ENCODE peak calls at places on chromosomes 11 and 22, in six cellular contexts. C, X, F, U, J and S are unnamed samples.

GRCh38 chr22:30249049-30250038 is 2.8 kb upstream of the LIF start:
- DNase-seq in U (no peak), X (no peak), J (no peak), C (no peak), F (no peak), S (no peak)

GRCh38 chr22:29641052-29641780 is 37.8 kb downstream of the NF2 start:
- DNase-seq in U (no peak), F (no peak), X (no peak), C (no peak), J (no peak), S (peak; percentile 80)

GRCh38 chr11:65918211-65919150 is at the start of gene C11orf68:
- DNase-seq in J (peak; percentile 57), U (no peak), C (no peak), X (no peak), F (peak; percentile 47), S (no peak)

GRCh38 chr22:26585104-26585790 is 4.7 kb downstream of the TPST2 start:
- DNase-seq in U (peak; percentile 53), F (peak; percentile 82), X (no peak), J (no peak), C (peak; percentile 34), S (peak; percentile 86)

GRCh38 chr11:65445604-65446445 is 23.2 kb downstream of the NEAT1 start:
- DNase-seq in U (no peak), J (peak; percentile 24), C (no peak), F (peak; percentile 77), X (peak; percentile 55), S (peak; percentile 67)

GRCh38 chr11:44096360-44097188 is 1.1 kb downstream of the EXT2 start:
- DNase-seq in J (no peak), F (peak; percentile 27), U (no peak), C (no peak), X (no peak), S (peak; percentile 67)

GRCh38 chr22:27445876-27446275 is 355.7 kb downstream of the MN1 start:
- DNase-seq in J (no peak), C (no peak), X (no peak), F (no peak), U (no peak), S (no peak)

GRCh38 chr11:128981254-128981653 is 38.6 kb upstream of the TP53AIP1 start:
- DNase-seq in C (no peak), F (no peak), U (no peak), J (no peak), X (no peak), S (no peak)

GRCh38 chr22:35637254-35637653 is 11.0 kb upstream of the APOL6 start:
- DNase-seq in U (no peak), F (no peak), J (no peak), X (no peak), C (no peak), S (no peak)

GRCh38 chr22:37909756-37910155 is 3.7 kb downstream of the MICALL1 start:
- DNase-seq in F (no peak), C (no peak), X (no peak), U (no peak), J (no peak), S (peak; percentile 84)

GRCh38 chr11:114133548-114134329 is 74.2 kb downstream of the ZBTB16 start:
- DNase-seq in F (no peak), J (no peak), C (no peak), X (peak; percentile 59), U (no peak), S (peak; percentile 9)

GRCh38 chr11:130762342-130763037 is 153.8 kb downstream of the SNX19 start:
- DNase-seq in C (no peak), X (peak; percentile 39), U (no peak), J (no peak), F (no peak), S (no peak)

GRCh38 chr11:13384837-13385417 is 78.1 kb downstream of the BTBD10 start:
- DNase-seq in J (peak; percentile 39), U (peak; percentile 39), F (peak; percentile 71), C (peak; percentile 58), X (peak; percentile 79), S (peak; percentile 50)

GRCh38 chr11:2180347-2180746 is 8.7 kb upstream of the TH start:
- DNase-seq in F (no peak), C (no peak), X (no peak), U (no peak), J (no peak), S (no peak)

GRCh38 chr11:67040147-67040546 is 16.5 kb upstream of the RHOD start:
- DNase-seq in U (no peak), C (no peak), J (no peak), F (no peak), X (peak; percentile 49), S (no peak)
- H3K4me3 ChIP-seq in U (no peak overlapping the region), C (no peak overlapping the region), J (no peak overlapping the region), F (no peak overlapping the region), X (no peak overlapping the region), S (no peak overlapping the region)

GRCh38 chr11:70078796-70079616 is 889 bp downstream of the ANO1 start:
- DNase-seq in F (no peak), U (peak; percentile 59), C (no peak), X (no peak), J (no peak), S (no peak)

GRCh38 chr11:70076461-70076931 is 1.6 kb upstream of the ANO1 start:
- DNase-seq in X (no peak), J (no peak), F (peak; percentile 10), C (no peak), U (no peak), S (no peak)

GRCh38 chr11:70079691-70080090 is 1.6 kb downstream of the ANO1 start:
- DNase-seq in C (no peak), J (no peak), X (peak; percentile 42), F (no peak), U (no peak), S (no peak)

GRCh38 chr11:70077411-70078094 is 564 bp upstream of the ANO1 start:
- DNase-seq in X (peak; percentile 54), C (no peak), J (no peak), U (no peak), F (no peak), S (no peak)

GRCh38 chr11:70078095-70078795 is at the start of gene ANO1:
- DNase-seq in X (peak; percentile 67), J (no peak), U (peak; percentile 79), C (no peak), F (peak; percentile 8), S (no peak)
- TF ChIP-seq CTCF in X (no peak), J (no peak), U (no peak), C (no peak), F (no peak), S (no peak)

GRCh38 chr22:45171830-45172229 is 8.1 kb downstream of the NUP50 start:
- DNase-seq in U (no peak), C (no peak), X (no peak), F (no peak), J (no peak), S (no peak)
- H3K4me3 ChIP-seq in U (no peak overlapping the region), C (no peak overlapping the region), X (no peak overlapping the region), F (no peak overlapping the region), J (no peak overlapping the region), S (no peak overlapping the region)

GRCh38 chr22:43570531-43571144 is 158.8 kb downstream of the MPPED1 start:
- DNase-seq in C (no peak), U (no peak), J (no peak), X (peak; percentile 79), F (no peak), S (no peak)
- TF ChIP-seq CTCF in C (no peak), U (no peak), J (no peak), X (no peak), F (no peak), S (no peak)

GRCh38 chr11:124724854-124725718 is 14.7 kb upstream of the NRGN start:
- DNase-seq in F (no peak), C (no peak), J (no peak), X (no peak), U (no peak), S (no peak)

GRCh38 chr11:124722176-124722575 is 17.6 kb upstream of the NRGN start:
- DNase-seq in J (no peak), C (no peak), F (no peak), X (no peak), U (no peak), S (no peak)

DNA sequence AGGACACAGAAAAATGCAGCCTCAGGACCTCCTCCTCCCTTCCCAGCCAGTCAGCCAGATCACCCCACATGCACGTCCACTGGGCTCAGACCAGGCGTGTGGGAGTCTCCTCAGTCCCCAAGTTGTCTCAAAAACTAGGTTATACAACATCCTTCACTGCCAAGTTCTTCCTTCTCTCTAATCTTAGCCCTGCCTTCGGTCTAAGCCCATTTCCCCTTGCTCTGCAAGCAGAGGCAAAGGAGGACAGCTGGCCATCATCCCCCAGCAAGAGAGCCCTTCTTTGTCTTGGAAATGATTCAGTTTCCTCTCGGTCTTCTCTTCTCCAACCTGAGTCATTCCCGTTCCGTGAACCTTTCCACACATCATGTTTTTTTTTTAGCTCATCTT is 14.0 kb upstream of the NRGN start:
- DNase-seq in F (peak; percentile 76), J (no peak), U (no peak), C (peak; percentile 47), X (no peak), S (peak; percentile 36)
- H3K4me3 ChIP-seq in F (no peak overlapping the region), J (no peak overlapping the region), U (no peak overlapping the region), C (no peak overlapping the region), X (no peak overlapping the region), S (no peak overlapping the region)